ENCODE peak calls at places on chromosomes 11 and 22, in five cellular contexts. B, I, M, X and A are unnamed samples.

GRCh38 chr22:22103078-22103593 is 120.5 kb upstream of the TOP3B start:
- ATAC-seq in B (no peak), X (no peak), M (peak), I (peak), A (no peak)

GRCh38 chr22:32055069-32055468 is 12.0 kb downstream of the SLC5A1 start:
- ATAC-seq in I (no peak), X (no peak), M (no peak), B (no peak), A (no peak)

GRCh38 chr22:25884121-25884520 is 142.1 kb downstream of the MYO18B start:
- ATAC-seq in B (no peak), I (no peak), X (no peak), M (no peak), A (no peak)

GRCh38 chr11:59551651-59552521 is 40.5 kb downstream of the OR4D9 start:
- ATAC-seq in M (no peak), X (no peak), I (no peak), B (no peak), A (peak)

GRCh38 chr11:32213223-32213622 is 122.3 kb downstream of the RCN1 start:
- ATAC-seq in M (no peak), X (no peak), I (peak), B (no peak), A (no peak)

GRCh38 chr11:95187730-95188129 is 43.3 kb downstream of the SESN3 start:
- ATAC-seq in X (no peak), M (no peak), I (no peak), B (no peak), A (no peak)

GRCh38 chr11:45563801-45564200 is 101.6 kb downstream of the CHST1 start:
- ATAC-seq in M (no peak), X (no peak), B (no peak), I (no peak), A (no peak)

GRCh38 chr22:46280999-46281623 is 13.3 kb downstream of the TTC38 start:
- ATAC-seq in X (no peak), M (peak), I (peak), B (peak), A (no peak)

GRCh38 chr22:43848366-43849171 is 13.7 kb downstream of the SULT4A1 start:
- ATAC-seq in X (no peak), M (no peak), B (peak), I (no peak), A (no peak)

GRCh38 chr11:67532889-67533288 is 9.6 kb upstream of the CABP2 start:
- ATAC-seq in M (no peak), I (no peak), X (no peak), B (no peak), A (no peak)

GRCh38 chr11:58796333-58797049 is 48.0 kb downstream of the GLYATL2 start:
- ATAC-seq in X (no peak), I (no peak), M (no peak), B (no peak), A (no peak)

GRCh38 chr11:46710821-46711269 is 8.2 kb upstream of the F2 start:
- ATAC-seq in M (peak), B (peak), I (no peak), X (no peak), A (peak)

GRCh38 chr11:44399968-44400367 is 90.0 kb upstream of the ALX4 start:
- ATAC-seq in X (no peak), M (no peak), I (no peak), B (no peak), A (no peak)

GRCh38 chr11:130096042-130096441 is 26.3 kb downstream of the APLP2 start:
- ATAC-seq in I (no peak), M (no peak), X (no peak), B (no peak), A (no peak)

GRCh38 chr11:5983443-5983842 is 3.3 kb downstream of the OR52L1 start:
- ATAC-seq in X (no peak), B (no peak), M (no peak), I (no peak), A (no peak)

GRCh38 chr11:103043826-103044688 is 47.9 kb downstream of the DCUN1D5 start:
- ATAC-seq in X (no peak), M (no peak), B (no peak), I (no peak), A (no peak)

GRCh38 chr11:32418836-32419235 is 16.5 kb downstream of the WT1 start:
- ATAC-seq in I (no peak), B (no peak), M (no peak), X (no peak), A (no peak)

GRCh38 chr11:62917906-62918502 is 3.2 kb downstream of the CHRM1 start:
- ATAC-seq in I (no peak), B (no peak), M (no peak), X (no peak), A (no peak)

GRCh38 chr11:43955381-43956118 is 13.1 kb downstream of the C11orf96 start:
- ATAC-seq in I (no peak), B (no peak), M (no peak), X (no peak), A (no peak)

GRCh38 chr22:46045459-46046298 is 68.7 kb upstream of the WNT7B start:
- ATAC-seq in X (no peak), M (no peak), I (no peak), B (peak), A (peak)

GRCh38 chr11:119803139-119803538 is 74.1 kb upstream of the NECTIN1 start:
- ATAC-seq in M (no peak), X (no peak), B (no peak), I (no peak), A (no peak)

GRCh38 chr11:88292156-88292844 is 45.2 kb downstream of the CTSC start:
- ATAC-seq in M (no peak), I (no peak), B (no peak), X (no peak), A (no peak)

GRCh38 chr22:46108564-46109473 is 41.5 kb upstream of the PPARA start:
- ATAC-seq in M (no peak), B (peak), X (no peak), I (no peak), A (no peak)

GRCh38 chr22:32574397-32574796 is 99.8 kb downstream of the FBXO7 start:
- ATAC-seq in B (no peak), X (no peak), M (no peak), I (peak), A (peak)

GRCh38 chr11:47607380-47607779 is 13.2 kb upstream of the C1QTNF4 start:
- ATAC-seq in I (no peak), X (no peak), M (no peak), B (peak), A (peak)

GRCh38 chr11:133040289-133040893 is 491.9 kb downstream of the OPCML start:
- ATAC-seq in M (no peak), I (no peak), X (no peak), B (no peak), A (no peak)

GRCh38 chr22:37157516-37158289 is 8.0 kb upstream of the IL2RB start:
- ATAC-seq in I (no peak), M (no peak), X (no peak), B (no peak), A (no peak)

GRCh38 chr11:67646535-67647336 is 3.8 kb downstream of the ACY3 start:
- ATAC-seq in I (peak), B (no peak), X (peak), M (no peak), A (no peak)

GRCh38 chr11:43316451-43316850 is 4.7 kb downstream of the API5 start:
- ATAC-seq in M (no peak), I (peak), B (no peak), X (no peak), A (no peak)

GRCh38 chr11:62500066-62501035 is 46.3 kb downstream of the AHNAK start:
- ATAC-seq in M (peak), B (no peak), X (no peak), I (no peak), A (no peak)

GRCh38 chr11:19076744-19077589 is 16.4 kb upstream of the MRGPRX2 start:
- ATAC-seq in X (peak), B (no peak), M (peak), I (peak), A (peak)

GRCh38 chr11:5809122-5809519 is 397 bp downstream of the OR52N2 start:
- ATAC-seq in I (peak), X (no peak), B (no peak), M (no peak), A (no peak)

GRCh38 chr11:30474151-30474954 is 111.8 kb downstream of the MPPED2 start:
- ATAC-seq in X (no peak), B (peak), I (no peak), M (no peak), A (no peak)

GRCh38 chr11:77205467-77206263 is 77.6 kb downstream of the MYO7A start:
- ATAC-seq in I (no peak), X (no peak), B (no peak), M (no peak), A (no peak)

GRCh38 chr11:83713701-83714100 is 427.5 kb upstream of the CCDC90B start:
- ATAC-seq in B (no peak), M (peak), X (no peak), I (no peak), A (peak)

GRCh38 chr11:31810779-31811647 is at the start of gene PAX6:
- ATAC-seq in X (peak), I (peak), B (no peak), M (peak), A (no peak)

GRCh38 chr11:2837096-2837601 is 48.4 kb downstream of the CDKN1C start:
- ATAC-seq in X (no peak), M (peak), I (no peak), B (peak), A (peak)

GRCh38 chr11:128645968-128646367 is 47.9 kb upstream of the FLI1 start:
- ATAC-seq in X (no peak), I (no peak), M (no peak), B (no peak), A (no peak)

GRCh38 chr11:118438314-118438931 is 2.1 kb downstream of the KMT2A start:
- ATAC-seq in I (peak), X (no peak), B (peak), M (no peak), A (no peak)